ENCODE peak calls at places on chromosomes 13 and 19, in four cellular contexts. E is progenitor cell of endocrine pancreas; G is left lung; Y is activated CD8-positive, alpha-beta T cell treated with anti-CD3 and anti-CD28 coated beads for 36 hours. J is an unnamed sample.

GRCh38 chr13:51747438-51748434 is 56.2 kb downstream of the DHRS12 start:
- DNase-seq in E (no peak), G (no peak), Y (no peak), J (no peak)

GRCh38 chr19:8214802-8215201 is 5.6 kb downstream of the CERS4 start:
- DNase-seq in E (no peak), G (no peak), Y (no peak), J (peak)

GRCh38 chr13:85982102-85982501 is 182.9 kb upstream of the SLITRK6 start:
- DNase-seq in E (no peak), G (no peak), Y (no peak), J (no peak)

GRCh38 chr13:20125129-20125782 is 35.6 kb downstream of the GJA3 start:
- DNase-seq in E (no peak), G (no peak), Y (no peak), J (no peak)

GRCh38 chr19:17796013-17796837 is 1.3 kb downstream of the B3GNT3 start:
- DNase-seq in E (no peak), G (no peak), Y (no peak), J (no peak)

GRCh38 chr19:19488875-19489690 is 26.3 kb downstream of the TSSK6 start:
- DNase-seq in E (peak), G (peak), Y (peak), J (peak)

GRCh38 chr13:106172176-106172905 is 363.1 kb downstream of the EFNB2 start:
- DNase-seq in E (no peak), G (no peak), Y (no peak), J (no peak)

GRCh38 chr19:28500982-28501633 is 711.8 kb downstream of the UQCRFS1 start:
- DNase-seq in E (no peak), G (no peak), Y (peak), J (no peak)

GRCh38 chr13:24632382-24633121 is 47.7 kb upstream of the ATP12A start:
- DNase-seq in E (no peak), G (no peak), Y (no peak), J (no peak)

GRCh38 chr13:97141564-97142005 is 80.5 kb upstream of the MBNL2 start:
- DNase-seq in E (peak), G (no peak), Y (peak), J (no peak)

GRCh38 chr13:99892189-99892588 is 79.4 kb downstream of the ZIC5 start:
- DNase-seq in E (no peak), G (no peak), Y (no peak), J (no peak)

GRCh38 chr13:43757266-43757665 is 29.5 kb downstream of the ENOX1 start:
- DNase-seq in E (no peak), G (no peak), Y (no peak), J (no peak)

GRCh38 chr19:6216996-6217751 is 62.6 kb downstream of the MLLT1 start:
- DNase-seq in E (peak), G (peak), Y (no peak), J (no peak)

GRCh38 chr13:78604782-78605611 is 1.6 kb upstream of the POU4F1 start:
- DNase-seq in E (no peak), G (no peak), Y (no peak), J (no peak)

GRCh38 chr19:29614780-29615179 is 8.7 kb downstream of the POP4 start:
- DNase-seq in E (no peak), G (no peak), Y (no peak), J (no peak)

GRCh38 chr13:83883061-83883523 is 818 bp upstream of the SLITRK1 start:
- DNase-seq in E (no peak), G (no peak), Y (no peak), J (no peak)

GRCh38 chr13:21674271-21675009 is 3.6 kb downstream of the FGF9 start:
- DNase-seq in E (peak), G (peak), Y (peak), J (no peak)

GRCh38 chr13:24148414-24149305 is 11.9 kb upstream of the SPATA13 start:
- DNase-seq in E (no peak), G (no peak), Y (no peak), J (no peak)

GRCh38 chr13:83618966-83619365 is 263.3 kb downstream of the SLITRK1 start:
- DNase-seq in E (no peak), G (no peak), Y (no peak), J (no peak)

GRCh38 chr19:42284066-42284501 is 15.0 kb downstream of the CIC start:
- DNase-seq in E (peak), G (peak), Y (peak), J (peak)

GRCh38 chr13:33799950-33800592 is 17.9 kb upstream of the RFC3 start:
- DNase-seq in E (no peak), G (no peak), Y (no peak), J (no peak)

GRCh38 chr19:40598121-40598917 is 2.9 kb upstream of the LTBP4 start:
- DNase-seq in E (peak), G (peak), Y (peak), J (no peak)

GRCh38 chr13:93726173-93727019 is 499.8 kb downstream of the GPC6 start:
- DNase-seq in E (no peak), G (no peak), Y (no peak), J (no peak)

DNA sequence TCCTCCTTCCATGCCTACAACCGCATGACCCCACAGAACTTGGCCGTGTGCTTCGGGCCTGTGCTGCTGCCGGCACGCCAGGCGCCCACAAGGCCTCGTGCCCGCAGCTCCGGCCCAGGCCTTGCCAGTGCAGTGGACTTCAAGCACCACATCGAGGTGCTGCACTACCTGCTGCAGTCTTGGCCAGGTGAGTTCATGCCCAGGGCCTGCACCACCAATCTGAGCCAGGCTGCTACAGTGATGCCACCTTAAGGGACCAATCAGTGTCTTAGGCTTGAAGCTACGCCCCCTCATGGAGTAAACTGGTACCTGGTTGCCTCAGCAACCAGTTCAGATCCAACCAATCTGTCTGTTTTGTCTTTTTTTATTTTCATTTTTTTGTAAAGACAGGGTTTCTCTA is 5.2 kb downstream of the SYDE1 start:
- DNase-seq in E (no peak), G (no peak), Y (no peak), J (no peak)
- TF ChIP-seq CTCF in E (no peak), G (no peak), Y (no peak), J (no peak)

GRCh38 chr19:3035542-3036118 is 6.5 kb upstream of the TLE2 start:
- DNase-seq in E (peak), G (peak), Y (peak), J (peak)

GRCh38 chr19:3034845-3035541 is 5.9 kb upstream of the TLE2 start:
- DNase-seq in E (no peak), G (no peak), Y (peak), J (peak)

GRCh38 chr19:3036119-3036794 is 7.2 kb upstream of the TLE2 start:
- DNase-seq in E (peak), G (peak), Y (peak), J (peak)

GRCh38 chr19:3033595-3034193 is 4.6 kb upstream of the TLE2 start:
- DNase-seq in E (no peak), G (no peak), Y (no peak), J (no peak)

GRCh38 chr19:3034194-3034844 is 5.2 kb upstream of the TLE2 start:
- DNase-seq in E (no peak), G (no peak), Y (no peak), J (no peak)
- TF ChIP-seq CTCF in E (no peak), G (no peak), Y (no peak), J (no peak)

GRCh38 chr13:75760182-75760981 is 124.3 kb downstream of the LMO7 start:
- DNase-seq in E (no peak), G (no peak), Y (peak), J (no peak)
- TF ChIP-seq CTCF in E (peak), G (no peak), Y (peak), J (no peak)

GRCh38 chr19:2062770-2063169 is 11.7 kb upstream of the MKNK2 start:
- DNase-seq in E (no peak), G (no peak), Y (no peak), J (no peak)
- TF ChIP-seq CTCF in E (no peak), G (no peak), Y (no peak), J (no peak)

DNA sequence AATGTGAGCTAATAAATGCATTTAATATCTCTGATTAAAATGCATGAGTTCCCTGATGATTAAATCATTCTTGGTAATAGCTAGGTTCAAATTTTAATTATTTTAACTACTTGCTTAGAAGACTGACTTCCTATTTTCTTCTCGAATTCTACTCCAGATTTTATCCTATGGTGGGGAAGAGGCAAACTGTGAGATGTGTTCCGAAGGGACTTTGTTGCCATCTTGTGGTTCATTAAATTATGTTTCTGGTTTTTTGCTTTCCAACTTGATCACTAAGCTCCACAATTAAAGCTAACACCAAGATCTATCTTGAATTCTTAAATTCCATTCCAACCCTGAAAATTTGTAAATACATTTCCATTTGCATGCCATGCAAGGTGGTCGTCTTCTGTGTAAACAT is 538.4 kb upstream of the PCDH20 start:
- DNase-seq in E (no peak), G (no peak), Y (no peak), J (no peak)
- TF ChIP-seq CTCF in E (peak), G (no peak), Y (no peak), J (no peak)